ENCODE peak calls at places on chromosomes 16 and 17, in seven cellular contexts. Q, V, C, D, E, M and N are unnamed samples.

GRCh38 chr17:6528557-6528956 is 27.8 kb downstream of the PITPNM3 start:
- DNase-seq in E (no peak), V (no peak), M (no peak), Q (no peak), D (no peak), C (no peak), N (no peak)

GRCh38 chr16:79994413-79994812 is 393.9 kb upstream of the MAF start:
- DNase-seq in D (no peak), V (no peak), E (no peak), C (no peak), Q (no peak), M (no peak), N (no peak)

GRCh38 chr17:45132569-45133463 is 501 bp upstream of the PLCD3 start:
- DNase-seq in E (peak), M (peak), Q (peak), V (peak), C (no peak), D (no peak), N (peak)

GRCh38 chr16:9225527-9226316 is 134.3 kb downstream of the HAPSTR1 start:
- DNase-seq in V (peak), D (no peak), Q (peak), E (peak), C (no peak), M (peak), N (no peak)

GRCh38 chr16:58883131-58883530 is 149.0 kb upstream of the GOT2 start:
- DNase-seq in Q (no peak), C (no peak), V (no peak), M (no peak), E (no peak), D (no peak), N (no peak)

GRCh38 chr16:84839054-84839453 is 19.3 kb downstream of the CRISPLD2 start:
- DNase-seq in E (no peak), V (peak), D (no peak), Q (peak), M (no peak), C (no peak), N (peak)

GRCh38 chr16:17432902-17433576 is 37.7 kb downstream of the XYLT1 start:
- DNase-seq in C (no peak), V (no peak), D (no peak), Q (no peak), E (no peak), M (no peak), N (no peak)

GRCh38 chr17:65055708-65056638 is 567 bp downstream of the GNA13 start:
- DNase-seq in E (peak), V (peak), D (no peak), C (no peak), M (peak), Q (peak), N (peak)

GRCh38 chr17:21058098-21058893 is 15.5 kb upstream of the USP22 start:
- DNase-seq in D (no peak), C (no peak), V (no peak), M (no peak), E (no peak), Q (no peak), N (no peak)

GRCh38 chr17:40139566-40140058 is 725 bp upstream of the CASC3 start:
- DNase-seq in V (no peak), M (no peak), D (no peak), E (no peak), Q (no peak), C (no peak), N (peak)

GRCh38 chr17:65185060-65185459 is 47.9 kb downstream of the RGS9 start:
- DNase-seq in D (no peak), Q (peak), E (no peak), V (no peak), M (no peak), C (no peak), N (no peak)

GRCh38 chr16:89821438-89822187 is 5.2 kb upstream of the FANCA start:
- DNase-seq in Q (no peak), D (no peak), E (no peak), V (no peak), M (peak), C (no peak), N (no peak)

GRCh38 chr17:77377836-77378235 is 237.1 kb downstream of the SEC14L1 start:
- DNase-seq in Q (peak), V (no peak), M (no peak), E (no peak), D (no peak), C (no peak), N (no peak)

DNA sequence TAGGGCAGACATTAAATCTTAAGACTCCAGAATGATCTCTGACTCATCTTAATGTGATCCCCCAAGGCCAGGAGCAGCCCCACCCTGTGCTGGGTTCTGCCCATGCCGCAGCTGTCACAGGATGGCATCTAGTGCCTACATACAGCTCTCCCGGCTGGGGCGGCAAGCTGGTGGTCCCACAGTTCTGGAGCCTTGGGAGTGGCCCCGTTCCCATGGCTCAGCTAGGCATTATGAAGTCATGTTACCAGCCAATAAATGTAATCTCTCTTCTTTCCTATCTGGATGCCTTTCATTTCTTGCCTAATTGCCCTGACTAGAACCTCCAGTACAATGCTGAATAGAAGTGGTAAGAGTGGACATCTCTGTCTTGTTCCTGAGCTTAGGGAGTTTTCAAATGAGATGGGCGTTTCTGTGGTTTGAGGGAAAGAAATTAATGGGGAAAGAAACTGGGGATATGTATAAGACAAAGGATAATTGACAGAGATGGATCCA is 95.7 kb upstream of the DNAH17 start:
- DNase-seq in E (no peak), D (no peak), Q (no peak), C (no peak), M (no peak), V (no peak), N (no peak)
- TF ChIP-seq JUND in E (no peak), D (no peak), Q (no peak), C (no peak), M (no peak), V (no peak), N (no peak)

GRCh38 chr16:8099586-8099985 is 490.7 kb downstream of the TMEM114 start:
- DNase-seq in M (no peak), C (no peak), D (no peak), Q (no peak), V (no peak), E (no peak), N (no peak)
- TF ChIP-seq JUND in M (no peak), C (no peak), D (no peak), Q (no peak), V (no peak), E (no peak), N (no peak)

GRCh38 chr16:22420606-22421135 is 46.3 kb upstream of the CDR2 start:
- DNase-seq in E (no peak), V (no peak), M (no peak), D (no peak), C (no peak), Q (no peak), N (no peak)

GRCh38 chr16:22424161-22424937 is 49.9 kb upstream of the CDR2 start:
- DNase-seq in V (no peak), D (no peak), M (no peak), C (no peak), E (no peak), Q (no peak), N (no peak)

GRCh38 chr16:22425847-22426246 is 51.4 kb upstream of the CDR2 start:
- DNase-seq in Q (no peak), M (no peak), V (no peak), D (no peak), C (no peak), E (no peak), N (no peak)

GRCh38 chr16:22425036-22425801 is 50.8 kb upstream of the CDR2 start:
- DNase-seq in V (no peak), M (no peak), Q (no peak), C (no peak), D (no peak), E (no peak), N (no peak)

DNA sequence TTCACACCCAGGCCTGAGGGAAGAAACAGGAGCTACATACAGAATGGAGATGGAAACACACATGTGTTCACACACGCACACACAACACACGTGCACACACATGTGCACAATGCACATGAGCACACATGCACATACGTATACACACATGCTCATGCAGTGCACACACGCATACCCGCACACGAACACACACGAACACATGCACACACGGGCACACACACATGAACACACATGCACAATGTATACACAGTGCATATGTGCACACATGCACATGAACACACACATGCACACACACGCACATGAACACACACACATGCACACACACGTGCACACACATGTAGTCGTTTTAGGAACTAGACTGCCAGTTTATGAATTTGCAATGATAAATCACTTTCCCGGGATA is 49.3 kb upstream of the CDR2 start:
- DNase-seq in M (no peak), V (no peak), Q (no peak), E (no peak), C (no peak), D (no peak), N (no peak)
- TF ChIP-seq JUND in M (no peak), V (no peak), Q (no peak), E (no peak), C (no peak), D (no peak), N (no peak)

DNA sequence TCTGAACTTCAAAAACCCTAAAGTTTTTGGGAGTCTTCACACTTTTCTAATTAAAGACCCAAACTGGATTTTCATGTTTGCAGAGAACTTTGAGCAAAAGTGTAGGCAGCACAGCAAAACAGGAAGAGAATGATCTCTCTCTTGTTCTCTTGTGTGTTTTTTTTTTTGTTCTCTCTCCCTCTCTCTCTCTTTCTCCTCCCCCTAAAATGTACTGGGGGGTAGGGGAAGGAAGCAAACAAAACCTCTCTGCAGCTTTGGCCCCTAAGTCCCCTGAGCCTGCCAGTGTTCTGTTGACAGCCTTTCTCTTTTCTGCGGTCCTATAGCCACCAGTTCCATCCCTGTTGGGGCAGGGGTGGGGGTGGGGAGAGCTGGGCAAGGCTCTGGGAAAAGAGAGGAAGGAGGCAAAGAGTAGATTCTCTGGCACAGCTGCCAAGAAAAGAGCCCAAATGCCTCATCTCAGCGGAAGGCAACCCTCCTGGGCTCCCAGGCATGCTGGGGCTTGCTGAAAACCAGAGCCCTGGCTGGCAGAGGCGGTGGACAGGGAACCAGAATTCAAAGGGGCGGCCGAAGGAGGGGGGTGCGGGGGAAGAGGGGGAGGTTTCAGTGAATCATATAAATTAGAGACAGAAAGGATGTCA is 295.4 kb downstream of the SOX9 start:
- DNase-seq in D (no peak), M (no peak), C (peak), V (no peak), Q (peak), E (no peak), N (no peak)
- TF ChIP-seq JUND in D (no peak), M (no peak), C (no peak), V (no peak), Q (peak), E (no peak), N (no peak)